ENCODE peak calls at places on chromosome 11, in seven cellular contexts. One of them, this sample, is unnamed.

GRCh38 chr11:47863189-47863892 is 15.2 kb upstream of the NUP160 start:
- DNase-seq in GM12878: no peak
- DNase-seq in brain microvascular endothelial cell: peak
- DNase-seq in choroid plexus epithelial cell: peak
- DNase-seq in A549: no peak
- DNase-seq in fibroblast of pulmonary artery: peak
- DNase-seq in IMR-90: peak
- DNase-seq in this sample: peak

GRCh38 chr11:19419813-19420212 is 179.1 kb upstream of the E2F8 start:
- DNase-seq in GM12878: no peak
- DNase-seq in brain microvascular endothelial cell: no peak
- DNase-seq in choroid plexus epithelial cell: peak
- DNase-seq in A549: peak
- DNase-seq in fibroblast of pulmonary artery: peak
- DNase-seq in IMR-90: peak
- DNase-seq in this sample: peak

GRCh38 chr11:101759771-101760450 is 154.9 kb upstream of the CEP126 start:
- DNase-seq in GM12878: no peak
- DNase-seq in brain microvascular endothelial cell: no peak
- DNase-seq in choroid plexus epithelial cell: peak
- DNase-seq in A549: peak
- DNase-seq in fibroblast of pulmonary artery: peak
- DNase-seq in IMR-90: peak
- DNase-seq in this sample: peak

GRCh38 chr11:1760351-1761109 is 3.2 kb downstream of the CTSD start:
- DNase-seq in GM12878: no peak
- DNase-seq in brain microvascular endothelial cell: peak
- DNase-seq in choroid plexus epithelial cell: peak
- DNase-seq in A549: no peak
- DNase-seq in fibroblast of pulmonary artery: peak
- DNase-seq in IMR-90: peak
- DNase-seq in this sample: peak

GRCh38 chr11:65522640-65523322 is 2.1 kb upstream of the SCYL1 start:
- DNase-seq in GM12878: no peak
- DNase-seq in brain microvascular endothelial cell: no peak
- DNase-seq in choroid plexus epithelial cell: no peak
- DNase-seq in A549: no peak
- DNase-seq in fibroblast of pulmonary artery: peak
- DNase-seq in IMR-90: no peak
- DNase-seq in this sample: no peak

GRCh38 chr11:73838443-73839122 is 38.1 kb downstream of the COA4 start:
- DNase-seq in GM12878: no peak
- DNase-seq in brain microvascular endothelial cell: peak
- DNase-seq in choroid plexus epithelial cell: peak
- DNase-seq in A549: no peak
- DNase-seq in fibroblast of pulmonary artery: peak
- DNase-seq in IMR-90: peak
- DNase-seq in this sample: no peak

GRCh38 chr11:68890490-68891231 is 13.0 kb downstream of the MRPL21 start:
- DNase-seq in GM12878: no peak
- DNase-seq in brain microvascular endothelial cell: peak
- DNase-seq in choroid plexus epithelial cell: peak
- DNase-seq in A549: no peak
- DNase-seq in fibroblast of pulmonary artery: peak
- DNase-seq in IMR-90: peak
- DNase-seq in this sample: peak

GRCh38 chr11:75388386-75389275 is 10.7 kb upstream of the RPS3 start:
- DNase-seq in GM12878: no peak
- DNase-seq in brain microvascular endothelial cell: peak
- DNase-seq in choroid plexus epithelial cell: peak
- DNase-seq in A549: peak
- DNase-seq in fibroblast of pulmonary artery: peak
- DNase-seq in IMR-90: peak
- DNase-seq in this sample: peak

GRCh38 chr11:77031599-77031998 is 2.6 kb upstream of the B3GNT6 start:
- DNase-seq in GM12878: no peak
- DNase-seq in brain microvascular endothelial cell: no peak
- DNase-seq in choroid plexus epithelial cell: no peak
- DNase-seq in A549: no peak
- DNase-seq in fibroblast of pulmonary artery: no peak
- DNase-seq in IMR-90: no peak
- DNase-seq in this sample: no peak

GRCh38 chr11:1877211-1878133 is 14.2 kb downstream of the PRR33 start:
- DNase-seq in GM12878: no peak
- DNase-seq in brain microvascular endothelial cell: peak
- DNase-seq in choroid plexus epithelial cell: peak
- DNase-seq in A549: no peak
- DNase-seq in fibroblast of pulmonary artery: peak
- DNase-seq in IMR-90: no peak
- DNase-seq in this sample: peak

GRCh38 chr11:20443596-20443995 is 56.1 kb downstream of the PRMT3 start:
- DNase-seq in GM12878: no peak
- DNase-seq in brain microvascular endothelial cell: no peak
- DNase-seq in choroid plexus epithelial cell: peak
- DNase-seq in A549: peak
- DNase-seq in fibroblast of pulmonary artery: peak
- DNase-seq in IMR-90: peak
- DNase-seq in this sample: peak

GRCh38 chr11:121406291-121406690 is 45.8 kb upstream of the SORL1 start:
- DNase-seq in GM12878: no peak
- DNase-seq in brain microvascular endothelial cell: no peak
- DNase-seq in choroid plexus epithelial cell: no peak
- DNase-seq in A549: no peak
- DNase-seq in fibroblast of pulmonary artery: no peak
- DNase-seq in IMR-90: no peak
- DNase-seq in this sample: no peak

GRCh38 chr11:120056301-120057027 is 81.4 kb downstream of the TRIM29 start:
- DNase-seq in GM12878: no peak
- DNase-seq in brain microvascular endothelial cell: no peak
- DNase-seq in choroid plexus epithelial cell: no peak
- DNase-seq in A549: no peak
- DNase-seq in fibroblast of pulmonary artery: no peak
- DNase-seq in IMR-90: no peak
- DNase-seq in this sample: no peak

GRCh38 chr11:27558401-27558800 is 51.8 kb upstream of the LIN7C start:
- DNase-seq in GM12878: no peak
- DNase-seq in brain microvascular endothelial cell: no peak
- DNase-seq in choroid plexus epithelial cell: peak
- DNase-seq in A549: no peak
- DNase-seq in fibroblast of pulmonary artery: peak
- DNase-seq in IMR-90: peak
- DNase-seq in this sample: peak

GRCh38 chr11:2378527-2379210 is 1.6 kb downstream of the CD81 start:
- DNase-seq in GM12878: no peak
- DNase-seq in brain microvascular endothelial cell: no peak
- DNase-seq in choroid plexus epithelial cell: peak
- DNase-seq in A549: no peak
- DNase-seq in fibroblast of pulmonary artery: peak
- DNase-seq in IMR-90: peak
- DNase-seq in this sample: peak

GRCh38 chr11:85809881-85810280 is 1.1 kb downstream of the SYTL2 start:
- DNase-seq in GM12878: no peak
- DNase-seq in brain microvascular endothelial cell: peak
- DNase-seq in choroid plexus epithelial cell: no peak
- DNase-seq in A549: peak
- DNase-seq in fibroblast of pulmonary artery: no peak
- DNase-seq in IMR-90: no peak
- DNase-seq in this sample: no peak

GRCh38 chr11:107577312-107577711 is 11.8 kb upstream of the ALKBH8 start:
- DNase-seq in GM12878: no peak
- DNase-seq in brain microvascular endothelial cell: no peak
- DNase-seq in choroid plexus epithelial cell: no peak
- DNase-seq in A549: no peak
- DNase-seq in fibroblast of pulmonary artery: no peak
- DNase-seq in IMR-90: no peak
- DNase-seq in this sample: no peak

GRCh38 chr11:75245356-75246005 is 4.9 kb downstream of the TPBGL start:
- DNase-seq in GM12878: no peak
- DNase-seq in brain microvascular endothelial cell: no peak
- DNase-seq in choroid plexus epithelial cell: no peak
- DNase-seq in A549: peak
- DNase-seq in fibroblast of pulmonary artery: no peak
- DNase-seq in IMR-90: no peak
- DNase-seq in this sample: no peak

GRCh38 chr11:8229299-8230177 is 34.1 kb downstream of the LMO1 start:
- DNase-seq in GM12878: no peak
- DNase-seq in brain microvascular endothelial cell: no peak
- DNase-seq in choroid plexus epithelial cell: no peak
- DNase-seq in A549: no peak
- DNase-seq in fibroblast of pulmonary artery: peak
- DNase-seq in IMR-90: no peak
- DNase-seq in this sample: peak

GRCh38 chr11:93521086-93521485 is 22.1 kb downstream of the SMCO4 start:
- DNase-seq in GM12878: no peak
- DNase-seq in brain microvascular endothelial cell: no peak
- DNase-seq in choroid plexus epithelial cell: no peak
- DNase-seq in A549: no peak
- DNase-seq in fibroblast of pulmonary artery: no peak
- DNase-seq in IMR-90: no peak
- DNase-seq in this sample: no peak

GRCh38 chr11:80779907-80780615 is 1339.2 kb upstream of the TENM4 start:
- DNase-seq in GM12878: no peak
- DNase-seq in brain microvascular endothelial cell: no peak
- DNase-seq in choroid plexus epithelial cell: peak
- DNase-seq in A549: no peak
- DNase-seq in fibroblast of pulmonary artery: no peak
- DNase-seq in IMR-90: no peak
- DNase-seq in this sample: no peak

GRCh38 chr11:112113539-112114457 is 27.1 kb downstream of the SDHD start:
- DNase-seq in GM12878: no peak
- DNase-seq in brain microvascular endothelial cell: peak
- DNase-seq in choroid plexus epithelial cell: peak
- DNase-seq in A549: peak
- DNase-seq in fibroblast of pulmonary artery: peak
- DNase-seq in IMR-90: peak
- DNase-seq in this sample: peak

GRCh38 chr11:118170892-118171273 is 5.6 kb downstream of the SCN2B start:
- DNase-seq in GM12878: no peak
- DNase-seq in brain microvascular endothelial cell: no peak
- DNase-seq in choroid plexus epithelial cell: no peak
- DNase-seq in A549: no peak
- DNase-seq in fibroblast of pulmonary artery: no peak
- DNase-seq in IMR-90: no peak
- DNase-seq in this sample: no peak

GRCh38 chr11:118169300-118170140 is 6.9 kb downstream of the SCN2B start:
- DNase-seq in GM12878: no peak
- DNase-seq in brain microvascular endothelial cell: no peak
- DNase-seq in choroid plexus epithelial cell: no peak
- DNase-seq in A549: no peak
- DNase-seq in fibroblast of pulmonary artery: no peak
- DNase-seq in IMR-90: no peak
- DNase-seq in this sample: no peak

GRCh38 chr11:118170231-118170630 is 6.2 kb downstream of the SCN2B start:
- DNase-seq in GM12878: no peak
- DNase-seq in brain microvascular endothelial cell: no peak
- DNase-seq in choroid plexus epithelial cell: no peak
- DNase-seq in A549: no peak
- DNase-seq in fibroblast of pulmonary artery: no peak
- DNase-seq in IMR-90: no peak
- DNase-seq in this sample: no peak

GRCh38 chr11:118172356-118172755 is 4.1 kb downstream of the SCN2B start:
- DNase-seq in GM12878: no peak
- DNase-seq in brain microvascular endothelial cell: no peak
- DNase-seq in choroid plexus epithelial cell: no peak
- DNase-seq in A549: no peak
- DNase-seq in fibroblast of pulmonary artery: no peak
- DNase-seq in IMR-90: no peak
- DNase-seq in this sample: no peak

GRCh38 chr11:118171274-118172062 is 5.0 kb downstream of the SCN2B start:
- DNase-seq in GM12878: no peak
- DNase-seq in brain microvascular endothelial cell: peak
- DNase-seq in choroid plexus epithelial cell: peak
- DNase-seq in A549: peak
- DNase-seq in fibroblast of pulmonary artery: peak
- DNase-seq in IMR-90: peak
- DNase-seq in this sample: peak
- H3K4me3 ChIP-seq in GM12878: no peak
- H3K4me3 ChIP-seq in brain microvascular endothelial cell: no peak
- H3K4me3 ChIP-seq in choroid plexus epithelial cell: no peak
- H3K4me3 ChIP-seq in A549: no peak
- H3K4me3 ChIP-seq in fibroblast of pulmonary artery: no peak
- H3K4me3 ChIP-seq in IMR-90: no peak
- H3K4me3 ChIP-seq in this sample: no peak

GRCh38 chr11:70084046-70084984 is 6.2 kb downstream of the ANO1 start:
- DNase-seq in GM12878: no peak
- DNase-seq in brain microvascular endothelial cell: no peak
- DNase-seq in choroid plexus epithelial cell: no peak
- DNase-seq in A549: no peak
- DNase-seq in fibroblast of pulmonary artery: no peak
- DNase-seq in IMR-90: no peak
- DNase-seq in this sample: no peak

GRCh38 chr11:70085815-70086769 is 8.0 kb downstream of the ANO1 start:
- DNase-seq in GM12878: no peak
- DNase-seq in brain microvascular endothelial cell: no peak
- DNase-seq in choroid plexus epithelial cell: no peak
- DNase-seq in A549: no peak
- DNase-seq in fibroblast of pulmonary artery: no peak
- DNase-seq in IMR-90: peak
- DNase-seq in this sample: no peak

GRCh38 chr11:70080763-70081162 is 2.6 kb downstream of the ANO1 start:
- DNase-seq in GM12878: no peak
- DNase-seq in brain microvascular endothelial cell: no peak
- DNase-seq in choroid plexus epithelial cell: no peak
- DNase-seq in A549: peak
- DNase-seq in fibroblast of pulmonary artery: no peak
- DNase-seq in IMR-90: no peak
- DNase-seq in this sample: no peak

GRCh38 chr11:70079691-70080090 is 1.6 kb downstream of the ANO1 start:
- DNase-seq in GM12878: no peak
- DNase-seq in brain microvascular endothelial cell: no peak
- DNase-seq in choroid plexus epithelial cell: no peak
- DNase-seq in A549: no peak
- DNase-seq in fibroblast of pulmonary artery: no peak
- DNase-seq in IMR-90: no peak
- DNase-seq in this sample: no peak

GRCh38 chr11:70082829-70083228 is 4.7 kb downstream of the ANO1 start:
- DNase-seq in GM12878: no peak
- DNase-seq in brain microvascular endothelial cell: no peak
- DNase-seq in choroid plexus epithelial cell: no peak
- DNase-seq in A549: peak
- DNase-seq in fibroblast of pulmonary artery: no peak
- DNase-seq in IMR-90: no peak
- DNase-seq in this sample: no peak
- TF ChIP-seq CTCF in GM12878: no peak
- TF ChIP-seq CTCF in brain microvascular endothelial cell: peak
- TF ChIP-seq CTCF in choroid plexus epithelial cell: peak
- TF ChIP-seq CTCF in A549: peak
- TF ChIP-seq CTCF in fibroblast of pulmonary artery: peak
- TF ChIP-seq CTCF in IMR-90: peak
- TF ChIP-seq CTCF in this sample: peak

GRCh38 chr11:17875908-17876307 is 136.9 kb downstream of the SERGEF start:
- DNase-seq in GM12878: no peak
- DNase-seq in brain microvascular endothelial cell: no peak
- DNase-seq in choroid plexus epithelial cell: no peak
- DNase-seq in A549: no peak
- DNase-seq in fibroblast of pulmonary artery: no peak
- DNase-seq in IMR-90: no peak
- DNase-seq in this sample: no peak
- H3K4me3 ChIP-seq in GM12878: no peak
- H3K4me3 ChIP-seq in brain microvascular endothelial cell: no peak
- H3K4me3 ChIP-seq in choroid plexus epithelial cell: no peak
- H3K4me3 ChIP-seq in A549: no peak
- H3K4me3 ChIP-seq in fibroblast of pulmonary artery: no peak
- H3K4me3 ChIP-seq in IMR-90: no peak
- H3K4me3 ChIP-seq in this sample: no peak

GRCh38 chr11:32231909-32232493 is 141.1 kb downstream of the RCN1 start:
- DNase-seq in GM12878: no peak
- DNase-seq in brain microvascular endothelial cell: peak
- DNase-seq in choroid plexus epithelial cell: peak
- DNase-seq in A549: peak
- DNase-seq in fibroblast of pulmonary artery: peak
- DNase-seq in IMR-90: peak
- DNase-seq in this sample: peak
- TF ChIP-seq CTCF in GM12878: peak
- TF ChIP-seq CTCF in brain microvascular endothelial cell: peak
- TF ChIP-seq CTCF in choroid plexus epithelial cell: peak
- TF ChIP-seq CTCF in A549: peak
- TF ChIP-seq CTCF in fibroblast of pulmonary artery: peak
- TF ChIP-seq CTCF in IMR-90: peak
- TF ChIP-seq CTCF in this sample: peak

This sample was measured in fibroblast of mammary gland.